ENCODE peak calls at places on chromosomes 12 and 14, in five cellular contexts. One of them, this sample, is unnamed.

GRCh38 chr12:108629824-108630476 is 3.7 kb downstream of the SELPLG start:
- DNase-seq in cardiac fibroblast: peak
- DNase-seq in ovary: no peak
- DNase-seq in mucosa of descending colon: no peak
- DNase-seq in GM23338: no peak
- DNase-seq in this sample: no peak

GRCh38 chr14:34362625-34363251 is 99.3 kb downstream of the SPTSSA start:
- DNase-seq in GM23338: no peak
- DNase-seq in ovary: no peak
- DNase-seq in cardiac fibroblast: no peak
- DNase-seq in mucosa of descending colon: no peak
- DNase-seq in this sample: no peak

GRCh38 chr12:62484234-62484633 is 17.6 kb downstream of the MON2 start:
- DNase-seq in GM23338: no peak
- DNase-seq in cardiac fibroblast: peak
- DNase-seq in ovary: no peak
- DNase-seq in mucosa of descending colon: no peak
- DNase-seq in this sample: peak

GRCh38 chr12:120229071-120229582 is 28.2 kb upstream of the RPLP0 start:
- DNase-seq in GM23338: peak
- DNase-seq in cardiac fibroblast: no peak
- DNase-seq in ovary: no peak
- DNase-seq in mucosa of descending colon: peak
- DNase-seq in this sample: no peak

GRCh38 chr12:43882578-43883178 is 46.8 kb downstream of the TMEM117 start:
- DNase-seq in GM23338: peak
- DNase-seq in ovary: no peak
- DNase-seq in mucosa of descending colon: peak
- DNase-seq in cardiac fibroblast: peak
- DNase-seq in this sample: peak

GRCh38 chr12:31037028-31037427 is 36.6 kb upstream of the DDX11 start:
- DNase-seq in mucosa of descending colon: no peak
- DNase-seq in GM23338: no peak
- DNase-seq in cardiac fibroblast: no peak
- DNase-seq in ovary: no peak
- DNase-seq in this sample: no peak

GRCh38 chr12:95083938-95084337 is 10.5 kb upstream of the NR2C1 start:
- DNase-seq in ovary: no peak
- DNase-seq in mucosa of descending colon: no peak
- DNase-seq in GM23338: peak
- DNase-seq in cardiac fibroblast: peak
- DNase-seq in this sample: no peak

GRCh38 chr14:35988550-35988949 is 162.4 kb downstream of the BRMS1L start:
- DNase-seq in cardiac fibroblast: no peak
- DNase-seq in GM23338: no peak
- DNase-seq in ovary: no peak
- DNase-seq in mucosa of descending colon: no peak
- DNase-seq in this sample: no peak

GRCh38 chr12:71947645-71948105 is 9.0 kb downstream of the TPH2 start:
- DNase-seq in mucosa of descending colon: no peak
- DNase-seq in GM23338: peak
- DNase-seq in cardiac fibroblast: peak
- DNase-seq in ovary: no peak
- DNase-seq in this sample: no peak

GRCh38 chr14:99730876-99731351 is 46.8 kb downstream of the CYP46A1 start:
- DNase-seq in ovary: peak
- DNase-seq in mucosa of descending colon: no peak
- DNase-seq in cardiac fibroblast: no peak
- DNase-seq in GM23338: no peak
- DNase-seq in this sample: no peak

GRCh38 chr14:90760591-90761316 is 55.5 kb downstream of the TTC7B start:
- DNase-seq in mucosa of descending colon: peak
- DNase-seq in cardiac fibroblast: peak
- DNase-seq in GM23338: peak
- DNase-seq in ovary: no peak
- DNase-seq in this sample: no peak

GRCh38 chr12:34033628-34034296 is 11.5 kb downstream of the ALG10 start:
- DNase-seq in GM23338: peak
- DNase-seq in cardiac fibroblast: peak
- DNase-seq in ovary: no peak
- DNase-seq in mucosa of descending colon: no peak
- DNase-seq in this sample: peak

GRCh38 chr12:125202421-125202820 is 137.2 kb downstream of the AACS start:
- DNase-seq in GM23338: no peak
- DNase-seq in cardiac fibroblast: no peak
- DNase-seq in ovary: no peak
- DNase-seq in mucosa of descending colon: no peak
- DNase-seq in this sample: no peak

GRCh38 chr12:78185109-78185508 is 354.4 kb downstream of the NAV3 start:
- DNase-seq in GM23338: no peak
- DNase-seq in mucosa of descending colon: no peak
- DNase-seq in cardiac fibroblast: peak
- DNase-seq in ovary: no peak
- DNase-seq in this sample: no peak

GRCh38 chr14:105474478-105475268 is at the start of gene CRIP2:
- DNase-seq in GM23338: peak
- DNase-seq in cardiac fibroblast: peak
- DNase-seq in mucosa of descending colon: peak
- DNase-seq in ovary: peak
- DNase-seq in this sample: no peak

GRCh38 chr12:66144796-66145754 is 14.5 kb upstream of the LLPH start:
- DNase-seq in cardiac fibroblast: peak
- DNase-seq in ovary: no peak
- DNase-seq in GM23338: peak
- DNase-seq in mucosa of descending colon: peak
- DNase-seq in this sample: peak

GRCh38 chr14:74979029-74979428 is 23.6 kb upstream of the PGF start:
- DNase-seq in ovary: no peak
- DNase-seq in GM23338: no peak
- DNase-seq in cardiac fibroblast: no peak
- DNase-seq in mucosa of descending colon: no peak
- DNase-seq in this sample: no peak
- H3K4me3 ChIP-seq in ovary: no peak
- H3K4me3 ChIP-seq in GM23338: no peak
- H3K4me3 ChIP-seq in cardiac fibroblast: no peak
- H3K4me3 ChIP-seq in mucosa of descending colon: no peak
- H3K4me3 ChIP-seq in this sample: no peak

GRCh38 chr12:127773520-127773919 is 493.4 kb upstream of the TMEM132C start:
- DNase-seq in GM23338: peak
- DNase-seq in mucosa of descending colon: no peak
- DNase-seq in cardiac fibroblast: no peak
- DNase-seq in ovary: no peak
- DNase-seq in this sample: no peak
- TF ChIP-seq CTCF in GM23338: peak
- TF ChIP-seq CTCF in mucosa of descending colon: no peak
- TF ChIP-seq CTCF in cardiac fibroblast: no peak
- TF ChIP-seq CTCF in ovary: no peak
- TF ChIP-seq CTCF in this sample: no peak

GRCh38 chr12:132602578-132603239 is 7.7 kb downstream of the LRCOL1 start:
- DNase-seq in GM23338: no peak
- DNase-seq in mucosa of descending colon: peak
- DNase-seq in ovary: peak
- DNase-seq in cardiac fibroblast: no peak
- DNase-seq in this sample: no peak
- H3K4me3 ChIP-seq in GM23338: no peak
- H3K4me3 ChIP-seq in mucosa of descending colon: no peak
- H3K4me3 ChIP-seq in ovary: no peak
- H3K4me3 ChIP-seq in cardiac fibroblast: no peak
- H3K4me3 ChIP-seq in this sample: no peak

DNA sequence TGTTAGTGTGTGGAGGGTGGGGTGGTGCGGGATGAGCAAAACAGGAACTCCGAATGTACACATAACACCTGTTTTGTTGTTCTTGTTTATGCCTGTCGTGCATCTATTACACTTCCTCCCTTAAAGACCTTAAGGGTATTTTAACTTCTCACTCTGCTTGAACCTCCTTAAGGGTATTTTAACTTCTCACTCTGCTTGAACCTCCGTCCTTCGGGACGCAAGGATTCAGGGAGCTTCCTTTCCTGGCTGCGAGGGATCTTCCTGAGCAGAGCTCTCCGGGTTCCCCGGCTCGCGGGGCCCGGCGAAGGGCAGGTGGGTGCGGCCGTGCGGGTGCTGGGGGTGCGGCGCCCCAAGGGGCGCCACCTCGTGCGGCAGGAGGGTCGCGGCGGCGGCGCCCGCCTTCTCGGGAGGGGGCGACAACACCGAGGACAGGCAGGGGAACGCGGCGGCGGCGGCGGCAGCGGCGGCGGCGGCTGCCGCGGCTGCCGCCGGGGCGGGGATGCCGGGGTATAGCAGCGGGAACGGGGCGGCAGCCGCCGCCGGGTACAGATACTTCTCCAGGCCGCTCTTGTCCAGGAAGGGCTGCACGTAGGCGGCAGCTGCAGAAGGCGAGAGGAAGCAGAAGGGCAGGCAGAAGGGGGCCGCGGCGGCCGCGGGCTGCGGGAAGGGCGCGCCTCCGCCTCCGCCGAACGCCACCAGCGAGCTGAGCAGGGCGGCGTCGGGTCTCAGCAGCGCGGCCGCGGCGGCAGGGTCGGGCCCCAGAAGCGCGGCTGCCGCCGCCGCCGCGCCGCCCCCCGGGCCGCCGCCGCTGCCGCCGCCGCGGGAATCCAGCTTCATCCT is 2.8 kb downstream of the BHLHE41 start:
- DNase-seq in cardiac fibroblast: peak
- DNase-seq in GM23338: peak
- DNase-seq in ovary: peak
- DNase-seq in mucosa of descending colon: peak
- DNase-seq in this sample: peak
- TF ChIP-seq CTCF in cardiac fibroblast: no peak
- TF ChIP-seq CTCF in GM23338: no peak
- TF ChIP-seq CTCF in ovary: no peak
- TF ChIP-seq CTCF in mucosa of descending colon: no peak
- TF ChIP-seq CTCF in this sample: no peak

DNA sequence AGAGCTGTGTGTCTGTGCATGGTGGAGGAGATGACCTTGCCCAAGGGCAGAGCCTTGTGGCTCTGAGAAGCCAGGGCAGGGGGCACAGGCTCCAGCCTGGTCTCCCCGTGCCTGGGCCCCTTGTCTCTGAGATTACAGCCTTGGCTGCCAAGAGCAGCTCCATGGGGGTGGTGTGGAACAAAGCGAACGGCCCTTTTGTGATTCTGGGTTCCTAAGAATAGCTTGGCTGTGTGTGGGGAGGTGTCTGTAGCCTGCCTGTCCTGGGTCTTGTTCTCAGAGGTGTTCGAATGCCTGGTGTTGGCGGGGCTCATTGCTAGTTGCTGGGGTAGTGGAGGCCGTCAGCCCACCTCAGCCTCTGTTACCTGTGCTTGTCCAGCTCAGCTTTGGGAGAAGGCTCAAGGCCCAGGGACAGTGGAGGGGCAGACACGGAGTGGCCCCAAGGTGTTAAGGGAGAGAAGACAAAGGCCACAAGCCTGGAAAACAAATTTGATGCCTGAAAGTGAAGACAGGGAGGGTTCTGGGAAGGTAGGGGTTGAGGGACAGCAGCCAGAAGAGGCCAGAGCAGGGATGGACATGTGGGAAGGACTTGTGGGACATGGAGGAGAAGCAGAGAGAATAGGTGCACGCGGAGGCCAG is 7.4 kb upstream of the MYH7 start:
- DNase-seq in ovary: no peak
- DNase-seq in cardiac fibroblast: no peak
- DNase-seq in GM23338: peak
- DNase-seq in mucosa of descending colon: no peak
- DNase-seq in this sample: no peak
- H3K4me3 ChIP-seq in ovary: no peak
- H3K4me3 ChIP-seq in cardiac fibroblast: no peak
- H3K4me3 ChIP-seq in GM23338: no peak
- H3K4me3 ChIP-seq in mucosa of descending colon: no peak
- H3K4me3 ChIP-seq in this sample: no peak

This sample was measured in GM12865.